ENCODE peak calls at places on chromosomes 2 and 18, in ten cellular contexts. C is Peyer's patch; E is CD8-positive, alpha-beta T cell; X is MM.1S; M is aorta; B is BJ; A is upper lobe of right lung; K is A549; Y is psoas muscle; V is SK-N-SH. H is an unnamed sample.
A peak's percentile ranks its signal among the peaks of the same experiment; 100 is the strongest.

GRCh38 chr2:236119003-236119402 is 49.2 kb downstream of the GBX2 start:
- DNase-seq in C (no peak), K (no peak), A (no peak), X (no peak), E (no peak), V (no peak), Y (no peak), M (no peak), B (no peak), H (no peak)

GRCh38 chr2:950627-950992 is at the start of gene SNTG2:
- DNase-seq in C (no peak), A (no peak), B (no peak), K (no peak), Y (peak; percentile 56), M (no peak), X (no peak), V (peak; percentile 97), E (peak; percentile 52), H (peak; percentile 30)

GRCh38 chr2:75100011-75100680 is 99.2 kb downstream of the TACR1 start:
- DNase-seq in B (peak; percentile 80), V (peak; percentile 7), K (peak; percentile 33), A (no peak), M (no peak), X (no peak), E (no peak), Y (no peak), C (no peak), H (no peak)

GRCh38 chr2:46001741-46002506 is 295.3 kb upstream of the EPAS1 start:
- DNase-seq in E (no peak), C (no peak), V (no peak), M (no peak), B (no peak), A (no peak), X (no peak), Y (no peak), K (no peak), H (no peak)

GRCh38 chr2:127580167-127581049 is 44.9 kb downstream of the MYO7B start:
- DNase-seq in B (no peak), V (no peak), X (no peak), K (no peak), C (peak; percentile 39), M (no peak), E (no peak), Y (no peak), A (peak; percentile 38), H (no peak)

GRCh38 chr2:167750675-167751074 is 496.7 kb downstream of the STK39 start:
- DNase-seq in E (no peak), B (no peak), V (no peak), Y (no peak), X (no peak), M (no peak), C (no peak), K (no peak), A (no peak), H (no peak)

GRCh38 chr2:27154990-27155615 is 6.3 kb downstream of the TCF23 start:
- DNase-seq in Y (no peak), V (no peak), A (no peak), K (no peak), E (no peak), C (no peak), M (no peak), B (no peak), X (no peak), H (no peak)

GRCh38 chr18:68152770-68153169 is 562.1 kb downstream of the TMX3 start:
- DNase-seq in K (peak; percentile 24), M (no peak), Y (no peak), C (no peak), A (no peak), X (no peak), B (no peak), E (no peak), V (no peak), H (no peak)

GRCh38 chr18:32454667-32455066 is 16.0 kb downstream of the GAREM1 start:
- DNase-seq in A (no peak), B (no peak), E (no peak), Y (no peak), C (no peak), K (no peak), X (no peak), V (no peak), M (no peak), H (no peak)

GRCh38 chr2:152437276-152437879 is 102.4 kb downstream of the FMNL2 start:
- DNase-seq in X (no peak), V (no peak), Y (no peak), M (no peak), C (no peak), E (no peak), K (no peak), B (no peak), A (no peak), H (no peak)

GRCh38 chr2:37323770-37324535 is 680 bp downstream of the PRKD3 start:
- DNase-seq in C (peak; percentile 62), B (no peak), K (peak; percentile 27), M (peak; percentile 65), X (peak; percentile 73), V (peak; percentile 81), E (peak; percentile 71), A (peak; percentile 76), Y (peak; percentile 62), H (peak; percentile 35)

GRCh38 chr2:160279813-160280465 is 79.9 kb upstream of the ITGB6 start:
- DNase-seq in M (no peak), C (no peak), K (no peak), Y (no peak), V (no peak), E (no peak), B (no peak), X (no peak), A (no peak), H (no peak)

GRCh38 chr2:83291083-83291482 is 1168.0 kb downstream of the SUCLG1 start:
- DNase-seq in K (no peak), M (no peak), C (no peak), V (no peak), B (no peak), A (no peak), X (no peak), E (no peak), Y (no peak), H (no peak)

GRCh38 chr18:48921305-48922202 is 29.2 kb downstream of the SMAD7 start:
- DNase-seq in E (no peak), M (no peak), X (no peak), A (peak; percentile 54), B (no peak), Y (no peak), K (no peak), V (no peak), C (no peak), H (no peak)

GRCh38 chr18:48922203-48922800 is 28.5 kb downstream of the SMAD7 start:
- DNase-seq in E (no peak), M (no peak), A (no peak), V (no peak), B (no peak), K (no peak), C (no peak), X (no peak), Y (no peak), H (no peak)

GRCh38 chr18:48922801-48923730 is 27.7 kb downstream of the SMAD7 start:
- DNase-seq in K (no peak), A (peak; percentile 79), V (no peak), C (peak; percentile 51), Y (peak; percentile 73), M (peak; percentile 88), E (no peak), X (no peak), B (peak; percentile 87), H (no peak)

GRCh38 chr18:48924621-48925601 is 25.9 kb downstream of the SMAD7 start:
- DNase-seq in X (no peak), B (no peak), K (no peak), Y (no peak), E (no peak), V (no peak), A (no peak), M (no peak), C (peak; percentile 44), H (no peak)

GRCh38 chr18:48923746-48924580 is 26.8 kb downstream of the SMAD7 start:
- DNase-seq in K (no peak), B (no peak), E (peak; percentile 46), M (no peak), C (peak; percentile 60), X (no peak), Y (no peak), A (no peak), V (no peak), H (no peak)
- H3K4me3 ChIP-seq in K (peak overlapping the region; percentile 20), B (no peak overlapping the region), E (no peak overlapping the region), M (no peak overlapping the region), C (no peak overlapping the region), X (peak overlapping the region; percentile 40), Y (no peak overlapping the region), A (peak overlapping the region; percentile 44), V (no peak overlapping the region), H (no peak overlapping the region)

GRCh38 chr2:98896416-98896815 is 39.6 kb downstream of the CRACDL start:
- DNase-seq in M (no peak), V (no peak), Y (no peak), E (no peak), B (no peak), A (peak; percentile 30), X (no peak), C (no peak), K (no peak), H (no peak)
- H3K4me3 ChIP-seq in M (no peak overlapping the region), V (no peak overlapping the region), Y (no peak overlapping the region), E (no peak overlapping the region), B (no peak overlapping the region), A (no peak overlapping the region), X (no peak overlapping the region), C (no peak overlapping the region), K (no peak overlapping the region), H (no peak overlapping the region)

DNA sequence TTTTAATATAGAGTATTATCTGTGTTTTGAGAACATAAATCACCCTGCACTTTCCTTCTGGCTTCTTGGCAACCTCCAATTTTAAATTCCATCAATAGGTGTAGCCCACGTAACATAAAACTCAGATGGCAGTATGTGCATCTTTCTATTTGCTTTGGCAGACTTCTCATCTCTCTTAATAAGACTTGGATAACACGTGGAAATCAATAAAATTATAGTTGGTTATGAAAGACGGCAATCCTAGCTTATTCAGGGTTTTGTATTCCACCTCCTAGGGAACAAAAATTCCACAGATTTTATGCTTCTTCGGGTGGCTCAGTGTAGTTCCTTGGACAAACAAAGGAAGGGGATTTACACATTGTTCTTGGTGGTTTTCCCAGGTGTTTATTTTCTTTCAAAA is 299.3 kb downstream of the RND3 start:
- DNase-seq in Y (no peak), X (no peak), C (no peak), K (peak; percentile 55), V (no peak), B (peak; percentile 31), A (no peak), M (no peak), E (no peak), H (no peak)
- H3K4me3 ChIP-seq in Y (no peak overlapping the region), X (no peak overlapping the region), C (no peak overlapping the region), K (no peak overlapping the region), V (no peak overlapping the region), B (no peak overlapping the region), A (no peak overlapping the region), M (no peak overlapping the region), E (no peak overlapping the region), H (no peak overlapping the region)

DNA sequence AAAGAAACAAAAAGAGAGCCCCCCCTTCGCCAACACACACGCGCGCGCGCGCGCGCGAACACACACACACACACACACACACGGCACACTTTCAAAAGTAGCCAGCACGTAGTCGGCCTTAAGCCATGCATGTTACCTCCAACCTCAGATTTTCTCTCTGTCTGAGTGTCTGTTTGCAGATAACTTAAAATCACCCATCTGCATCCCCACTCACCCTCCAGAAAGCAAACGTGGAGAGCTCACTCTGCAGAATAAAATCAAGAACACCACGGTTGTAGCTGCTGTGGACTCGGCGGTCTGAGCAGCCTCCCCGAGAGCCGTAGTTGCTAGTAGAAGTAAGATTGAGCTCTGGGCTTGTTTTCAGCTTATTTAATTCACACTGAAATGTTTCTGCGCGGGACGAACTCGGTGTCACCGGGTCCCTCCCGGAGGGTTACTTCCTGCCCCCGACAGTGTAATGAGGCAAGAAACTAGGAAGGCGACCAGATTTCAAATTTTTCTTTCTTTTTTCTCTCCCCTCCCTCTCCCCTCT is 5.2 kb downstream of the MEIS1 start:
- DNase-seq in Y (peak; percentile 57), V (no peak), M (peak; percentile 46), B (no peak), E (no peak), C (no peak), X (peak; percentile 24), A (no peak), K (no peak), H (no peak)
- H3K4me3 ChIP-seq in Y (peak overlapping the region; percentile 70), V (peak overlapping the region; percentile 85), M (peak overlapping the region; percentile 70), B (peak overlapping the region; percentile 85), E (no peak overlapping the region), C (peak overlapping the region; percentile 26), X (peak overlapping the region; percentile 82), A (peak overlapping the region; percentile 67), K (no peak overlapping the region), H (peak overlapping the region; percentile 83)

H was measured in BE2C.